ENCODE peak calls at places on chromosomes 4 and X, in four cellular contexts. E is EL; T is T-helper 17 cell; B is stimulated activated CD8-positive, alpha-beta memory T cell treated with anti-CD3 and anti-CD28 coated beads, Interleukin-4, amount 100 ng/mL, for 1 hour. P is an unnamed sample.

GRCh38 chr4:101200561-101200960 is 146.8 kb downstream of the PPP3CA start:
- DNase-seq in E (peak; percentile 90), B (no peak), T (no peak), P (no peak)

GRCh38 chr4:185470503-185471195 is 884 bp downstream of the CCDC110 start:
- DNase-seq in E (peak; percentile 14), B (peak; percentile 8), T (peak; percentile 43), P (no peak)

GRCh38 chr4:25253072-25253447 is 19.2 kb downstream of the PI4K2B start:
- DNase-seq in E (no peak), B (no peak), T (no peak), P (no peak)

GRCh38 chr4:150316332-150317205 is 238.3 kb downstream of the DCLK2 start:
- DNase-seq in T (no peak), B (no peak), E (no peak), P (no peak)

GRCh38 chr4:109803924-109804571 is 2.2 kb upstream of the CFI start:
- DNase-seq in T (no peak), B (no peak), E (peak; percentile 50), P (no peak)

GRCh38 chr4:87108142-87108546 is 112.3 kb downstream of the KLHL8 start:
- DNase-seq in B (no peak), E (peak; percentile 89), T (no peak), P (no peak)

GRCh38 chr4:52369649-52370048 is 289.5 kb downstream of the USP46 start:
- DNase-seq in E (no peak), B (no peak), T (no peak), P (no peak)

GRCh38 chrX:53281321-53281822 is at the start of gene IQSEC2:
- DNase-seq in B (no peak), T (no peak), E (peak; percentile 77), P (no peak)

GRCh38 chrX:41779058-41779564 is 55.1 kb downstream of the GPR82 start:
- DNase-seq in T (no peak), B (no peak), E (peak; percentile 74), P (no peak)

GRCh38 chr4:985123-985830 is 1.6 kb upstream of the IDUA start:
- DNase-seq in B (no peak), E (peak; percentile 62), T (peak; percentile 38), P (no peak)

GRCh38 chr4:109077486-109077885 is 225.0 kb downstream of the COL25A1 start:
- DNase-seq in B (no peak), E (no peak), T (no peak), P (no peak)

GRCh38 chr4:130293692-130294091 is 1197.7 kb downstream of the C4orf33 start:
- DNase-seq in T (no peak), B (no peak), E (no peak), P (no peak)

GRCh38 chr4:173524218-173525117 is 5.6 kb downstream of the HAND2 start:
- DNase-seq in B (no peak), E (no peak), T (no peak), P (no peak)

GRCh38 chr4:124839786-124840390 is 127.4 kb upstream of the ANKRD50 start:
- DNase-seq in B (no peak), T (no peak), E (no peak), P (no peak)

GRCh38 chrX:16903274-16904019 is 33.3 kb upstream of the RBBP7 start:
- DNase-seq in B (no peak), E (no peak), T (no peak), P (no peak)

GRCh38 chrX:15515931-15516330 is 15.3 kb downstream of the BMX start:
- DNase-seq in B (no peak), E (no peak), T (no peak), P (no peak)